ENCODE peak calls at places on chromosomes 5 and 9, in six cellular contexts. U is IMR-90, Q is A549, H is SK-N-SH, R is K562, B is HepG2. A is an unnamed sample.

GRCh38 chr5:143405747-143406098 is 2.2 kb upstream of the NR3C1 start:
- DNase-seq in U (no peak), Q (no peak), H (no peak), R (no peak), B (no peak), A (no peak)

GRCh38 chr9:108150736-108151135 is 661.2 kb upstream of the KLF4 start:
- DNase-seq in U (peak; percentile 31), Q (no peak), H (no peak), R (no peak), B (no peak), A (no peak)

GRCh38 chr5:84536797-84537196 is 152.1 kb upstream of the EDIL3 start:
- DNase-seq in U (no peak), Q (no peak), H (no peak), R (no peak), B (no peak), A (no peak)

GRCh38 chr5:126198509-126198908 is 224.7 kb upstream of the GRAMD2B start:
- DNase-seq in U (no peak), Q (no peak), H (no peak), R (no peak), B (no peak), A (no peak)

GRCh38 chr9:129225815-129226214 is 47.8 kb upstream of the IER5L start:
- DNase-seq in U (peak; percentile 73), Q (peak; percentile 49), H (peak; percentile 87), R (peak; percentile 60), B (no peak), A (no peak)

GRCh38 chr9:107337676-107338590 is 54.9 kb downstream of the RAD23B start:
- DNase-seq in U (no peak), Q (no peak), H (no peak), R (no peak), B (no peak), A (no peak)

GRCh38 chr5:54959673-54960418 is 25.5 kb downstream of the ESM1 start:
- DNase-seq in U (no peak), Q (no peak), H (no peak), R (peak; percentile 18), B (peak; percentile 5), A (no peak)

GRCh38 chr5:113118765-113119164 is 142.2 kb downstream of the DCP2 start:
- DNase-seq in U (no peak), Q (no peak), H (peak; percentile 51), R (no peak), B (no peak), A (no peak)

GRCh38 chr9:133375116-133375723 is 640 bp downstream of the SURF4 start:
- DNase-seq in U (peak; percentile 46), Q (peak; percentile 71), H (peak; percentile 82), R (no peak), B (peak; percentile 67), A (no peak)

GRCh38 chr9:81661339-81661738 is 28.0 kb downstream of the TLE1 start:
- DNase-seq in U (no peak), Q (no peak), H (no peak), R (no peak), B (no peak), A (no peak)

GRCh38 chr9:117828466-117828865 is 124.3 kb downstream of the TLR4 start:
- DNase-seq in U (no peak), Q (no peak), H (no peak), R (no peak), B (no peak), A (no peak)

GRCh38 chr9:35254237-35254636 is 92.4 kb downstream of the UNC13B start:
- DNase-seq in U (no peak), Q (no peak), H (no peak), R (no peak), B (no peak), A (no peak)

GRCh38 chr5:38329132-38329715 is 70.9 kb downstream of the EGFLAM start:
- DNase-seq in U (no peak), Q (peak; percentile 11), H (no peak), R (no peak), B (no peak), A (no peak)

GRCh38 chr5:141680751-141681201 is 1.3 kb downstream of the ARAP3 start:
- DNase-seq in U (peak; percentile 41), Q (no peak), H (peak; percentile 90), R (peak; percentile 43), B (peak; percentile 7), A (no peak)

GRCh38 chr5:142644640-142645361 is 41.1 kb downstream of the FGF1 start:
- DNase-seq in U (peak; percentile 99), Q (peak; percentile 85), H (no peak), R (no peak), B (no peak), A (no peak)

GRCh38 chr5:103397996-103398581 is 139.5 kb downstream of the MACIR start:
- DNase-seq in U (peak; percentile 36), Q (no peak), H (no peak), R (no peak), B (no peak), A (no peak)

GRCh38 chr5:112253478-112254250 is 165.4 kb downstream of the EPB41L4A start:
- DNase-seq in U (no peak), Q (no peak), H (no peak), R (no peak), B (no peak), A (no peak)

GRCh38 chr9:110457245-110457644 is 119.6 kb upstream of the TXNDC8 start:
- DNase-seq in U (no peak), Q (no peak), H (no peak), R (no peak), B (no peak), A (no peak)

GRCh38 chr5:74497706-74498105 is 142.8 kb downstream of the ENC1 start:
- DNase-seq in U (peak; percentile 25), Q (no peak), H (no peak), R (no peak), B (no peak), A (no peak)

GRCh38 chr5:163687421-163687820 is 182.0 kb downstream of the MAT2B start:
- DNase-seq in U (no peak), Q (no peak), H (no peak), R (no peak), B (no peak), A (no peak)

GRCh38 chr5:20636686-20637085 is 648.7 kb upstream of the CDH18 start:
- DNase-seq in U (no peak), Q (no peak), H (no peak), R (no peak), B (no peak), A (no peak)

GRCh38 chr5:143384865-143385657 is 18.4 kb downstream of the NR3C1 start:
- DNase-seq in U (no peak), Q (no peak), H (no peak), R (no peak), B (no peak), A (no peak)

GRCh38 chr5:6359941-6360683 is 18.2 kb downstream of the MED10 start:
- DNase-seq in U (no peak), Q (no peak), H (peak; percentile 46), R (no peak), B (no peak), A (no peak)

GRCh38 chr5:168424506-168425298 is 61.6 kb upstream of the RARS1 start:
- DNase-seq in U (peak; percentile 79), Q (no peak), H (no peak), R (no peak), B (no peak), A (no peak)

GRCh38 chr5:159547466-159548195 is 217.3 kb upstream of the IL12B start:
- DNase-seq in U (no peak), Q (no peak), H (no peak), R (no peak), B (no peak), A (no peak)

GRCh38 chr9:98944130-98945074 is 695 bp downstream of the COL15A1 start:
- DNase-seq in U (no peak), Q (peak; percentile 13), H (peak; percentile 42), R (no peak), B (no peak), A (no peak)

GRCh38 chr5:11724947-11725346 is 179.3 kb downstream of the CTNND2 start:
- DNase-seq in U (no peak), Q (no peak), H (no peak), R (no peak), B (no peak), A (no peak)

GRCh38 chr9:132350861-132351315 is 3.9 kb downstream of the SETX start:
- DNase-seq in U (peak; percentile 6), Q (no peak), H (no peak), R (no peak), B (no peak), A (no peak)

GRCh38 chr9:120902824-120903608 is 23.6 kb downstream of the TRAF1 start:
- DNase-seq in U (no peak), Q (no peak), H (no peak), R (no peak), B (no peak), A (no peak)
- TF ChIP-seq SMC3 in U (no peak), Q (no peak), H (no peak), R (no peak), B (no peak), A (no peak)

GRCh38 chr5:72817076-72817476 is 615 bp downstream of the TNPO1 start:
- DNase-seq in U (peak; percentile 88), Q (peak; percentile 22), H (peak; percentile 67), R (no peak), B (peak; percentile 3), A (no peak)
- TF ChIP-seq SMC3 in U (no peak), Q (no peak), H (no peak), R (no peak), B (no peak), A (no peak)

GRCh38 chr9:93060746-93061259 is 2.3 kb downstream of the SUSD3 start:
- DNase-seq in U (peak; percentile 41), Q (no peak), H (no peak), R (peak; percentile 42), B (no peak), A (peak; percentile 40)
- TF ChIP-seq SMC3 in U (no peak), Q (no peak), H (no peak), R (no peak), B (no peak), A (no peak)

DNA sequence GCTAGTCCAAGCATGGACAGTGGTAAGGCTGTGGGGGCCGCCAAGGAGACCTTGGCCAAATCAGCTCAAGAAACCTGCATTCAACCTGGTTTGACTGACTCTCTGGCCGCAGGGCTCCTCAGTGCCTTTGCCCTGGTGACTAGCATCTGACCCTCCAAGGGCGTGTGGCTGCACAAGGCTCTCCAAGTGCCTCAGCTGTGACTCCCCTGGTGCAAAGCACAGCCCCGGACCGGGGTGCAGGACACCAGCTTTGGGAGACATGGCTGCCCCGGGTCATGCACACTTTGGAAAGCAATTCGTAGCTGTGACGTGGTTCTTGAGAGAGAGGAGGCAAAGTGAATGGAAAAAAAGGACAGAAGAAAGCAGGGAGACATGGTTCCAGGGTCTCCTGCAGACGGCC is 245.2 kb upstream of the IRX2 start:
- DNase-seq in U (no peak), Q (no peak), H (no peak), R (no peak), B (no peak), A (no peak)
- TF ChIP-seq SMC3 in U (no peak), Q (no peak), H (no peak), R (no peak), B (no peak), A (no peak)

A was measured in GM12878.